ENCODE peak calls at places on chromosomes 1 and 21, in four cellular contexts. F is activated CD4-positive, CD25-positive, alpha-beta regulatory T cell; A is CD4-positive, CD25-positive, alpha-beta regulatory T cell; L is HuH-7.5. D is an unnamed sample.

GRCh38 chr1:86155807-86156561 is 588 bp downstream of the COL24A1 start:
- DNase-seq in F (no peak), A (no peak), L (no peak), D (no peak)

GRCh38 chr1:22171951-22172715 is 29.2 kb upstream of the WNT4 start:
- DNase-seq in F (no peak), A (no peak), L (no peak), D (no peak)

GRCh38 chr1:50977575-50978143 is 7.6 kb downstream of the CDKN2C start:
- DNase-seq in F (no peak), A (peak; percentile 34), L (peak; percentile 43), D (peak; percentile 37)

GRCh38 chr1:116731439-116731838 is 22.8 kb upstream of the CD2 start:
- DNase-seq in F (no peak), A (no peak), L (no peak), D (no peak)

GRCh38 chr1:217713223-217713622 is 82.1 kb downstream of the SPATA17 start:
- DNase-seq in F (no peak), A (no peak), L (no peak), D (no peak)

GRCh38 chr21:29360799-29361765 is 62.4 kb downstream of the BACH1 start:
- DNase-seq in F (no peak), A (peak; percentile 35), L (no peak), D (peak; percentile 45)

GRCh38 chr1:182389619-182390047 is 2.0 kb downstream of the GLUL start:
- DNase-seq in F (no peak), A (no peak), L (no peak), D (no peak)

GRCh38 chr1:152047607-152047953 is 10.8 kb upstream of the S100A11 start:
- DNase-seq in F (no peak), A (no peak), L (no peak), D (no peak)

GRCh38 chr1:145849356-145850165 is 4.1 kb downstream of the NUDT17 start:
- DNase-seq in F (no peak), A (no peak), L (no peak), D (no peak)

GRCh38 chr1:161738627-161739287 is 10.8 kb upstream of the DUSP12 start:
- DNase-seq in F (no peak), A (peak; percentile 38), L (no peak), D (peak; percentile 45)

GRCh38 chr1:197902454-197903195 is at the start of gene C1orf53:
- DNase-seq in F (peak; percentile 54), A (peak; percentile 77), L (peak; percentile 92), D (peak; percentile 95)

GRCh38 chr1:62725255-62725654 is 37.1 kb upstream of the DOCK7 start:
- DNase-seq in F (no peak), A (no peak), L (no peak), D (no peak)

GRCh38 chr1:40435876-40436275 is 14.4 kb upstream of the ZFP69B start:
- DNase-seq in F (no peak), A (no peak), L (no peak), D (no peak)

GRCh38 chr1:26972390-26972789 is 12.1 kb upstream of the KDF1 start:
- DNase-seq in F (no peak), A (no peak), L (no peak), D (no peak)

GRCh38 chr1:2230781-2231666 is 2.9 kb downstream of the SKI start:
- DNase-seq in F (no peak), A (peak; percentile 57), L (peak; percentile 51), D (no peak)

GRCh38 chr1:109151146-109151545 is 37.2 kb downstream of the ELAPOR1 start:
- DNase-seq in F (no peak), A (no peak), L (no peak), D (no peak)

GRCh38 chr1:83095570-83095969 is 903.4 kb downstream of the TTLL7 start:
- DNase-seq in F (no peak), A (no peak), L (no peak), D (no peak)

GRCh38 chr1:29686012-29686930 is 449.9 kb downstream of the PTPRU start:
- DNase-seq in F (no peak), A (no peak), L (no peak), D (no peak)

GRCh38 chr1:41504126-41505035 is 19.9 kb upstream of the EDN2 start:
- DNase-seq in F (no peak), A (no peak), L (no peak), D (no peak)

GRCh38 chr1:21273743-21274142 is 16.5 kb downstream of the ECE1 start:
- DNase-seq in F (no peak), A (no peak), L (no peak), D (no peak)

GRCh38 chr1:18722270-18722669 is 91.6 kb downstream of the PAX7 start:
- DNase-seq in F (no peak), A (no peak), L (no peak), D (no peak)

GRCh38 chr21:25732091-25732760 is 2.5 kb downstream of the ATP5PF start:
- DNase-seq in F (no peak), A (no peak), L (no peak), D (no peak)

GRCh38 chr21:46114963-46115362 is 17.1 kb downstream of the COL6A2 start:
- DNase-seq in F (no peak), A (no peak), L (no peak), D (no peak)

GRCh38 chr1:156661932-156662587 is 15.1 kb downstream of the NES start:
- DNase-seq in F (no peak), A (no peak), L (no peak), D (no peak)

GRCh38 chr1:53400761-53401379 is 58.3 kb upstream of the DMRTB1 start:
- DNase-seq in F (no peak), A (no peak), L (no peak), D (no peak)

GRCh38 chr1:932776-933602 is 9.3 kb downstream of the SAMD11 start:
- DNase-seq in F (no peak), A (no peak), L (no peak), D (no peak)

GRCh38 chr1:47687618-47687940 is 249.7 kb downstream of the FOXD2 start:
- DNase-seq in F (no peak), A (no peak), L (no peak), D (no peak)

D was measured in Caco-2.